ENCODE peak calls at places on chromosomes 3 and 15, in eight cellular contexts. J, N, G, K, H, X, F and Z are unnamed samples.

GRCh38 chr3:59127071-59127470 is 77.2 kb upstream of the CFAP20DC start:
- DNase-seq in J (peak), N (peak), G (peak), K (no peak), H (peak), X (peak), F (no peak), Z (peak)

GRCh38 chr3:53377794-53378193 is 30.5 kb upstream of the DCP1A start:
- DNase-seq in J (no peak), N (no peak), G (no peak), K (no peak), H (no peak), X (no peak), F (no peak), Z (no peak)

GRCh38 chr15:80856809-80857377 is 77.7 kb downstream of the CEMIP start:
- DNase-seq in J (no peak), N (peak), G (no peak), K (peak), H (no peak), X (no peak), F (peak), Z (no peak)

GRCh38 chr3:52438579-52439425 is 6.1 kb downstream of the SEMA3G start:
- DNase-seq in J (no peak), N (no peak), G (no peak), K (no peak), H (no peak), X (no peak), F (no peak), Z (no peak)

GRCh38 chr3:7504886-7505775 is 644.2 kb downstream of the GRM7 start:
- DNase-seq in J (no peak), N (peak), G (no peak), K (no peak), H (no peak), X (peak), F (peak), Z (peak)

GRCh38 chr3:69675773-69676660 is 63.2 kb upstream of the MITF start:
- DNase-seq in J (no peak), N (no peak), G (no peak), K (no peak), H (no peak), X (no peak), F (no peak), Z (no peak)

GRCh38 chr15:46365612-46366011 is 730.8 kb downstream of the SQOR start:
- DNase-seq in J (peak), N (no peak), G (peak), K (no peak), H (no peak), X (no peak), F (no peak), Z (no peak)

GRCh38 chr15:94582368-94582767 is 351.0 kb downstream of the MCTP2 start:
- DNase-seq in J (no peak), N (peak), G (no peak), K (peak), H (no peak), X (peak), F (peak), Z (no peak)

GRCh38 chr15:79283252-79284048 is 928 bp downstream of the ANKRD34C start:
- DNase-seq in J (no peak), N (peak), G (no peak), K (peak), H (no peak), X (peak), F (no peak), Z (no peak)

GRCh38 chr3:69784854-69785523 is 45.7 kb downstream of the MITF start:
- DNase-seq in J (no peak), N (peak), G (peak), K (peak), H (peak), X (peak), F (no peak), Z (no peak)

GRCh38 chr3:45092132-45093031 is 53.8 kb downstream of the CDCP1 start:
- DNase-seq in J (peak), N (peak), G (no peak), K (peak), H (no peak), X (peak), F (peak), Z (peak)

GRCh38 chr3:146326875-146327543 is 76.1 kb upstream of the PLSCR4 start:
- DNase-seq in J (peak), N (peak), G (peak), K (peak), H (peak), X (peak), F (peak), Z (peak)

GRCh38 chr3:16247282-16248058 is 17.3 kb downstream of the DPH3 start:
- DNase-seq in J (peak), N (peak), G (peak), K (peak), H (peak), X (peak), F (peak), Z (no peak)

GRCh38 chr15:96322401-96323249 is 7.9 kb upstream of the NR2F2 start:
- DNase-seq in J (no peak), N (peak), G (no peak), K (peak), H (no peak), X (no peak), F (no peak), Z (no peak)

GRCh38 chr3:159897331-159898075 is 91.1 kb upstream of the IL12A start:
- DNase-seq in J (no peak), N (peak), G (peak), K (no peak), H (no peak), X (peak), F (no peak), Z (no peak)

GRCh38 chr3:51637941-51638471 is 33.0 kb upstream of the TEX264 start:
- DNase-seq in J (no peak), N (peak), G (peak), K (peak), H (peak), X (peak), F (peak), Z (peak)

GRCh38 chr15:78018968-78019644 is 58.4 kb downstream of the TBC1D2B start:
- DNase-seq in J (no peak), N (no peak), G (no peak), K (no peak), H (no peak), X (no peak), F (no peak), Z (no peak)

GRCh38 chr15:81485806-81486205 is 111.8 kb upstream of the TMC3 start:
- DNase-seq in J (no peak), N (no peak), G (no peak), K (no peak), H (no peak), X (no peak), F (no peak), Z (no peak)

GRCh38 chr3:12392101-12392878 is 92.0 kb upstream of the TSEN2 start:
- DNase-seq in J (no peak), N (no peak), G (no peak), K (no peak), H (no peak), X (no peak), F (no peak), Z (no peak)

GRCh38 chr15:38895326-38896282 is 331.0 kb upstream of the RASGRP1 start:
- DNase-seq in J (peak), N (peak), G (peak), K (no peak), H (peak), X (peak), F (no peak), Z (no peak)

GRCh38 chr3:175274474-175275218 is 415.5 kb downstream of the NAALADL2 start:
- DNase-seq in J (no peak), N (no peak), G (no peak), K (no peak), H (no peak), X (peak), F (no peak), Z (no peak)
- H3K4me3 ChIP-seq in J (no peak), N (no peak), G (no peak), K (no peak), H (no peak), X (no peak), F (no peak), Z (no peak)

DNA sequence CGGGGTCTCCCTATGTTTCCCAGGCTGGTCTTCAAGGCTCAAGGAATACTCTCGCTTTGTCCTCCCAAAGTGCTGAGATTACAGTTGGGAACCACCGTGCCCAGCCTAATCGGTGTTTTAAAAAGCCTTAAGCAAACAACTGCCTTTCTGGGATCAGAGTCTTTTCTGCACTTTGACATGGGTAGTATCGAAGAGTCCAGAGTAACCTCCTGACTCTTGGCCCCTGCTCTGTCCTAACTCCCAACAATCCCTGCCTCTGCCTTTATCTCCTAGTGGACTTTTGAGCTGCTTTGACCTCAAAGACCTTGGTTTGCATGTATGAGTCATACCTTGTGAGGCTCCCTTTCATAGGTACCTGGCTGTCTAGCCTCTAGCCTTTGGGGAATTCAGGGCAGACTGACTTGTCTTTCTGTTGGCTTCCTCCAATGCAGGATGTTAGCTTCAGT is 21.0 kb upstream of the HACD2 start:
- DNase-seq in J (no peak), N (no peak), G (no peak), K (no peak), H (no peak), X (peak), F (peak), Z (no peak)
- TF ChIP-seq CTCF in J (no peak), N (no peak), G (no peak), K (no peak), H (no peak), X (no peak), F (no peak), Z (no peak)

DNA sequence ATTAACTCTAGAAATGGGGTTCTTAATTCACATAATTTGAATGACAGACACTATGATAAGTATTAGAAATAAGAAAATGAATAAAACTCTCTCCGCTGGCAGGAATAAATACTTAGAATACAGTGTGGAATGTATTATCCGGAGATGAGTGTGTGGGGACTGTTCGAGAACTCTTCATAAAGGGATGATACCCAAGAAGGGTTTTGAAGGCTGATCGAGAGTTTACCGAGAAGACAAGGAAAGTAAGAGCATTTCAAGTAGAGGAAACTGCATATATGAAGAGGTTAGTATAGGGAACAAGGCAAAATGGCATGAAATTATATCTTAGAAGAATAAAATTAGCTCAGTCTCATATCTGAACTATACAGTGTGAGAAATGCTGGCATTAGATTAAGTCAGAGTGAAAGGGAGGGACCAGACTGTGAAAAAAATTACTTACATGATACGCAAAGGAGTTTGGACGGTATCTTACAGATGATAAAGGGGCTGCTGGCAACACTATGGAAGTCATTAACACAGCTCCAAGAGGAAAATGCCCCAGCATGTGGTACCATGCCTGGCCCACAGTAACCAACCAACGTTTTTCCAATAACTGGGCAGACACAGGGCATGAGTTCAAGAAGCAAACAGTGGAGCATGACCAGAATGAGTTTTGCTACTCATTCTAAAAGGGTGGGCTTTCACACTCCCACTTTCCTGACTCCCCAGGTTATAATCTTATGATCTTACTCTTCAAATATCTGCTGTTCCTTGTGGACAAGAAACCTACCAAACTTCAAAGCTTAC is 6.5 kb downstream of the DCBLD2 start:
- DNase-seq in J (no peak), N (no peak), G (no peak), K (no peak), H (no peak), X (no peak), F (no peak), Z (no peak)
- H3K4me3 ChIP-seq in J (no peak), N (no peak), G (no peak), K (no peak), H (no peak), X (no peak), F (peak), Z (peak)

DNA sequence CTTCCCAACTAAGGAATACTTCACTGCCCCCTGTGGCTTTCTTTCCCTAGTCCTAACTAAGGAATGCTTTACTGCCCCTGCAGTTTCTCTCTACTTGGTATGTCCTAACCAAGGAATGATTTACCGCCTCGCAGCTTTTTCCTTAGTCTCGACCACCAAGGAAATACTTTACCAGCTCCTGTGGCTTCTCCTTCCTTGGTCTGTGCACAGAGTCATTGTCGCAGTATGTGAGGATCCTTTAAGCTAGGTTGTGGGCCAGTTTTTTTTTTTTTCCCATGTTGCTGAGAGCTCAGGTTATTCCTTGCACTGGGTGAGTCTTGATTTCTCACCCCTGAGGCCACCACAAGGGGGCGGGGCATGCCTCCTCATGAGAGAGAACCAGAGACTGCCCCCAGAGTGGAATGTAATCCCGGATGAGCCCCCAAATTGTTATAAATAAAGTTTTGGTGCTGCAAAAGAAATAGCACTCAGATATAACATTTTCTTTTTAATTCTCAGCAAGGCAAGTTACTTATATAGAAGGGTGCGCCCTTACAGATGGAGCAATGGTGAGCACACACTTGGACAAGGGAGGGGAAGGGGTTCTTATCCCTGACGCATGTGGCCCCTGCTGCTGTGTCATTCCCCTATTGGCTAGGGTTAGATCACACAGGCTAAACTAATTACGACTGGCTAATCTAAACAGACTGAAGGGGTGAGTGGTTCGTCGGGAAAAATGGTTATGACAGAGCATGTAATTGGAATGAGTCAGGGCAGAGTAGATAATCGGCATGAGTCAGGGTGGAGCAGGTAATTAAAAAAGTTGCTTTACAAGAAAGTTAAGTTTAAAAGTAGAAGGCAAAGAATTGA is 27.0 kb downstream of the NDUFB4 start:
- DNase-seq in J (peak), N (peak), G (peak), K (peak), H (no peak), X (peak), F (peak), Z (no peak)
- TF ChIP-seq CTCF in J (no peak), N (peak), G (no peak), K (no peak), H (no peak), X (no peak), F (peak), Z (peak)

GRCh38 chr3:48222616-48223513 is at the start of gene CAMP:
- DNase-seq in J (no peak), N (peak), G (peak), K (peak), H (no peak), X (peak), F (no peak), Z (no peak)
- H3K4me3 ChIP-seq in J (no peak), N (no peak), G (no peak), K (no peak), H (no peak), X (no peak), F (no peak), Z (no peak)

GRCh38 chr3:126743781-126744180 is 39.7 kb downstream of the CHCHD6 start:
- DNase-seq in J (no peak), N (no peak), G (no peak), K (no peak), H (no peak), X (no peak), F (no peak), Z (no peak)

GRCh38 chr3:126747768-126748167 is 43.7 kb downstream of the CHCHD6 start:
- DNase-seq in J (no peak), N (no peak), G (no peak), K (no peak), H (no peak), X (no peak), F (no peak), Z (no peak)

GRCh38 chr3:126748701-126749546 is 44.9 kb downstream of the CHCHD6 start:
- DNase-seq in J (no peak), N (no peak), G (no peak), K (peak), H (no peak), X (no peak), F (no peak), Z (no peak)

GRCh38 chr3:126745760-126746394 is 41.8 kb downstream of the CHCHD6 start:
- DNase-seq in J (no peak), N (no peak), G (no peak), K (peak), H (no peak), X (no peak), F (no peak), Z (no peak)

GRCh38 chr3:126746395-126747177 is 42.5 kb downstream of the CHCHD6 start:
- DNase-seq in J (peak), N (peak), G (peak), K (no peak), H (no peak), X (peak), F (peak), Z (no peak)
- TF ChIP-seq CTCF in J (no peak), N (peak), G (no peak), K (no peak), H (peak), X (no peak), F (peak), Z (no peak)

GRCh38 chr3:27628029-27628750 is 93.9 kb downstream of the EOMES start:
- DNase-seq in J (no peak), N (no peak), G (no peak), K (no peak), H (no peak), X (no peak), F (no peak), Z (no peak)
- H3K4me3 ChIP-seq in J (no peak), N (no peak), G (no peak), K (no peak), H (no peak), X (no peak), F (no peak), Z (no peak)

GRCh38 chr3:40969341-40969740 is 230.0 kb upstream of the CTNNB1 start:
- DNase-seq in J (no peak), N (no peak), G (no peak), K (no peak), H (no peak), X (no peak), F (no peak), Z (no peak)

GRCh38 chr3:40970067-40970466 is 229.2 kb upstream of the CTNNB1 start:
- DNase-seq in J (no peak), N (no peak), G (no peak), K (no peak), H (no peak), X (no peak), F (no peak), Z (no peak)

GRCh38 chr3:40973141-40973540 is 226.2 kb upstream of the CTNNB1 start:
- DNase-seq in J (no peak), N (no peak), G (no peak), K (no peak), H (no peak), X (no peak), F (no peak), Z (no peak)

GRCh38 chr3:40972350-40972749 is 227.0 kb upstream of the CTNNB1 start:
- DNase-seq in J (no peak), N (no peak), G (no peak), K (no peak), H (no peak), X (no peak), F (no peak), Z (no peak)

GRCh38 chr3:40971191-40972168 is 227.8 kb upstream of the CTNNB1 start:
- DNase-seq in J (peak), N (peak), G (peak), K (peak), H (peak), X (peak), F (peak), Z (peak)
- TF ChIP-seq CTCF in J (no peak), N (peak), G (no peak), K (no peak), H (no peak), X (peak), F (peak), Z (peak)

GRCh38 chr15:66960519-66960918 is 104.9 kb upstream of the SMAD3 start:
- DNase-seq in J (no peak), N (no peak), G (no peak), K (no peak), H (no peak), X (no peak), F (no peak), Z (no peak)
- H3K4me3 ChIP-seq in J (no peak), N (no peak), G (no peak), K (no peak), H (no peak), X (no peak), F (no peak), Z (no peak)